ENCODE peak calls at places on chromosomes 6 and 20, in five cellular contexts. F is pancreas, N is tibial nerve, M is transverse colon, S is GM12865. R is an unnamed sample.

GRCh38 chr20:55069951-55070350 is 594.6 kb downstream of the DOK5 start:
- DNase-seq in N (no peak), S (no peak), F (no peak), M (no peak), R (no peak)

GRCh38 chr20:56590888-56591287 is 38.2 kb upstream of the TFAP2C start:
- DNase-seq in S (no peak), N (no peak), M (no peak), F (no peak), R (no peak)

GRCh38 chr6:1122083-1122482 is 189.8 kb upstream of the FOXQ1 start:
- DNase-seq in S (no peak), M (no peak), F (no peak), N (no peak), R (no peak)

GRCh38 chr6:122604676-122605075 is 5.5 kb upstream of the PKIB start:
- DNase-seq in M (no peak), S (no peak), N (no peak), F (no peak), R (no peak)

GRCh38 chr6:169971951-169972651 is 220.7 kb downstream of the ERMARD start:
- DNase-seq in M (no peak), S (no peak), N (no peak), F (peak; percentile 39), R (no peak)

GRCh38 chr6:72579865-72580264 is 42.0 kb upstream of the KCNQ5 start:
- DNase-seq in F (no peak), M (no peak), S (no peak), N (no peak), R (no peak)

GRCh38 chr6:113626470-113626869 is 230.7 kb upstream of the MARCKS start:
- DNase-seq in F (no peak), M (no peak), N (no peak), S (peak; percentile 79), R (no peak)

GRCh38 chr6:4291453-4292403 is 156.4 kb upstream of the ECI2 start:
- DNase-seq in M (no peak), F (no peak), S (no peak), N (no peak), R (no peak)

GRCh38 chr6:5379647-5380242 is 118.4 kb downstream of the FARS2 start:
- DNase-seq in M (peak; percentile 20), F (no peak), S (peak; percentile 78), N (no peak), R (peak; percentile 33)

GRCh38 chr6:108589244-108589730 is 28.6 kb downstream of the FOXO3 start:
- DNase-seq in F (peak; percentile 63), N (peak; percentile 76), M (peak; percentile 83), S (peak; percentile 77), R (no peak)

GRCh38 chr6:127207591-127208120 is 59.0 kb upstream of the RNF146 start:
- DNase-seq in M (no peak), S (no peak), F (no peak), N (no peak), R (no peak)

GRCh38 chr6:18327621-18328548 is 59.3 kb upstream of the RNF144B start:
- DNase-seq in N (no peak), F (no peak), M (peak; percentile 40), S (peak; percentile 37), R (no peak)

GRCh38 chr6:154994881-154995240 is 254 bp upstream of the TIAM2 start:
- DNase-seq in M (no peak), S (no peak), F (no peak), N (no peak), R (no peak)

GRCh38 chr6:43496370-43497128 is 13.6 kb downstream of the LRRC73 start:
- DNase-seq in N (no peak), M (no peak), S (peak; percentile 35), F (no peak), R (peak; percentile 37)

GRCh38 chr20:63635431-63636141 is 8.7 kb upstream of the GMEB2 start:
- DNase-seq in S (peak; percentile 85), F (no peak), N (no peak), M (peak; percentile 59), R (peak; percentile 91)

GRCh38 chr6:11918739-11919605 is 93.1 kb upstream of the HIVEP1 start:
- DNase-seq in F (no peak), N (no peak), S (no peak), M (no peak), R (no peak)

GRCh38 chr6:144215932-144216667 is 65.8 kb downstream of the STX11 start:
- DNase-seq in N (peak; percentile 99), M (peak; percentile 93), S (peak; percentile 97), F (peak; percentile 96), R (peak; percentile 94)

GRCh38 chr6:144216668-144217218 is 66.4 kb downstream of the STX11 start:
- DNase-seq in S (no peak), F (peak; percentile 83), N (no peak), M (no peak), R (no peak)

GRCh38 chr6:144214622-144215401 is 64.5 kb downstream of the STX11 start:
- DNase-seq in S (peak; percentile 15), F (no peak), N (no peak), M (no peak), R (no peak)

GRCh38 chr6:144214029-144214428 is 63.7 kb downstream of the STX11 start:
- DNase-seq in N (no peak), M (no peak), F (no peak), S (no peak), R (no peak)

GRCh38 chr6:144215402-144215931 is 65.2 kb downstream of the STX11 start:
- DNase-seq in F (no peak), M (peak; percentile 44), N (peak; percentile 22), S (peak; percentile 60), R (peak; percentile 35)
- TF ChIP-seq CTCF in F (no peak), M (no peak), N (no peak), S (no peak), R (no peak)

GRCh38 chr6:16228709-16229665 is 9.4 kb upstream of the GMPR start:
- DNase-seq in S (no peak), F (no peak), N (no peak), M (peak; percentile 18), R (no peak)
- TF ChIP-seq CTCF in S (peak; percentile 9), F (no peak), N (no peak), M (no peak), R (no peak)

DNA sequence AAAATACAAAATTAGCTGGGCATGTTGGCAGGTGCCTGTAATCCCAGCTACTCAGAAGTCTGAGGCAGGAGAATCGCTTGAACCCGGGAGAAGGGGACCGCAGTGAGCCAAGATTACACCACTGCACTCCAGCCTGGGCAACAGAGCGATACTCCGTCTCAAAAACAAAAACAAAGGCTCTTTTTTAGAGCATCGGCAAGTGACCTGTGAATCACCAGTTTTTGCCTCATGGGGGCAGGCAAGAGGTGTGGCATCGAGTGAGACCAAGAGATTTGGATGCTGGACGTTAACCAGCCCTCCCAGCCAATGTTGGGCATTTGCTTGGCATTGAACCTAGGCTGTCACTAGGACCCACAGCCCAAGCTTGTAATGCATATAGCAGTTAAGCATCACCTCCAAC is 14.6 kb upstream of the CDK5RAP1 start:
- DNase-seq in N (peak; percentile 21), S (peak; percentile 26), F (no peak), M (no peak), R (peak; percentile 24)
- TF ChIP-seq CTCF in N (peak; percentile 52), S (peak; percentile 36), F (peak; percentile 28), M (peak; percentile 38), R (peak; percentile 37)

GRCh38 chr6:35757461-35758123 is 18.8 kb upstream of the CLPSL2 start:
- DNase-seq in S (peak; percentile 57), F (no peak), N (no peak), M (no peak), R (peak; percentile 32)
- TF ChIP-seq CTCF in S (peak; percentile 18), F (no peak), N (no peak), M (no peak), R (peak; percentile 41)

DNA sequence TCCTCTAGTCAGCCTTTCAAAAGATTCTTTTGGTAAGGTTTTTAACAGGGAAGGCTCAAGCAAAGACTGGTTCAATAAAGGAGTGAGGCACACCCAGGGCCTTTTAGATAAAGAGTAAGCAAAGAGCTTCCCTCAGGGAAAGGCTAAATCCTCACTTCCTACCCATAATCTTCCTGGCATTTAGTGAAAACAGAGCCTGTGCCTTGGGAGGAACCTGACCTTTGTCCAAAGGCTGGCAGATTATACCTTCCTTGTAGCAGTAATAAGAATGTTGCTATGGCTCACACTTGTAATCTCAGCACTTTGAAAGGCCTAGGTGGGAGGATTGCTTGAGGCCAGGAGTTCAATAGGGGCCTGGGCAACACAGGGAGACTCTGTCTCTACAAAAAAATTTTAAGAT is 280.1 kb upstream of the PLCB4 start:
- DNase-seq in M (peak; percentile 62), N (no peak), S (no peak), F (no peak), R (no peak)
- TF ChIP-seq CTCF in M (no peak), N (no peak), S (no peak), F (no peak), R (no peak)

GRCh38 chr20:58838174-58838573 is 12.5 kb downstream of the GNAS-AS1 start:
- DNase-seq in F (no peak), M (no peak), S (no peak), N (no peak), R (no peak)
- TF ChIP-seq CTCF in F (no peak), M (no peak), S (no peak), N (no peak), R (no peak)

GRCh38 chr20:60999256-60999655 is 252.8 kb upstream of the CDH4 start:
- DNase-seq in F (no peak), N (no peak), S (no peak), M (no peak), R (no peak)

GRCh38 chr20:60990647-60991046 is 261.4 kb upstream of the CDH4 start:
- DNase-seq in S (no peak), F (no peak), M (no peak), N (no peak), R (no peak)

DNA sequence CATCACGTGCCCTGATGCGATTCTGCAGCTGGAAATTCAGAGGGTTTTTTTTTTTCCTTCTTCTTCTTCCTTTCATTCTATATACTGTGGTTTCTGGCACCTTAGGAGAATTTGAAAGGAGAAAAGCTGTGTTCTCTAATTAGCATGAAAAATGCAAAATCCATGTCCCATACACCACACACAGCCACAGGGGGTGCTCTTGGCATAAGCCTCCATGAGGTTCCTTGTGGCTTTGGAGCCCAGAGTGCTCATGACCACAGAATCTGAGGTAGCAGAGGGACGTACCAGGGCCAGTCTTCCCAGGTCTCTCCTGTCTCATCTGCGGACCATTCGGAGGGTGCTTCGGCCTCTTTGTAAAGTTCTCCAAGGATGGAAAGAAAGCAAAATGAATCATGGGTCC is 258.4 kb upstream of the CDH4 start:
- DNase-seq in F (no peak), N (no peak), S (no peak), M (no peak), R (no peak)
- TF ChIP-seq CTCF in F (no peak), N (no peak), S (no peak), M (no peak), R (no peak)

DNA sequence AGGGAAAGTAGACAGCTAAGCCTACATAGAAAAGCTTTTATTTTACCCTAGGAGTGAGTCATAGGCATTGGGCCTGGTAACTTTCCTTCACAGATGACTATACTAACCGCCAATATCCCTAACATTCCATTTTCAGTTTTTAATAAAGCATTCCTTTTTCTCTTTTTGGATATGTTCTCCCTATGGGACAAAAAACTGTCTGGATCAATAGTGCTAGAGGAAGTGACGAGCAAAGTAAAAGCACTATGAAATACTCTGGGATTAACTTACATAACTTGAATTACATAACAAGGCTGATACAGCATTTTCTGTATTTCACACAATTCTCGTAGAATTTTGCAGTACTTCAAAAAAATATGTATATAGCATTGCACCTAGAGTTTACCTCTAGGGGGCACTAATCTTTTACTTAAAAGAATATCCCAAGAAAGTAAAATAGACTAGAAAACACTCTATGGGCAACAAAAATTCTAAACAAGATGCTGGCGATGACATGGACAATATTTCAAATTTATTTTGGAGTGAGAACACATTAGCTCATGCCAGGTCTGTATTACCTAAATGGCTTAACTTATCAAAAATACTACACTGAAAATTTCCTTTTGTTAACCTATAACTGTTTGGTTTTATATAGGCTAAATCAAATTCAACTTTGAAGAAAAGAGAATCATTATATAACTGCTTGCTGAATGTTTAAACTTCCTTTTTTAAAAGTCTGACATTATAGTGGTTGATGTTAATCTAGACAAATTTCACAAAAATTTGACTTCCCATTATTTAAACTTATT is 66.3 kb upstream of the DST start:
- DNase-seq in S (peak; percentile 71), M (no peak), N (no peak), F (no peak), R (no peak)
- TF ChIP-seq CTCF in S (peak; percentile 42), M (peak; percentile 65), N (peak; percentile 46), F (peak; percentile 73), R (peak; percentile 45)